ENCODE peak calls at places on chromosomes 11 and 22, in seven cellular contexts. I is frontal cortex, D is lung microvascular endothelial cell, Q is astrocyte of the hippocampus, O is uterus, J is islet precursor cell, Z is T follicular helper cell. A is an unnamed sample.

GRCh38 chr22:47123006-47123826 is 360.8 kb downstream of the TBC1D22A start:
- DNase-seq in I (no peak), D (no peak), Q (no peak), O (no peak), J (no peak), Z (no peak), A (no peak)

GRCh38 chr11:88435405-88435804 is 97.9 kb upstream of the CTSC start:
- DNase-seq in I (no peak), D (no peak), Q (no peak), O (no peak), J (no peak), Z (no peak), A (no peak)

GRCh38 chr11:29685361-29685760 is 331.5 kb downstream of the KCNA4 start:
- DNase-seq in I (no peak), D (no peak), Q (no peak), O (no peak), J (no peak), Z (no peak), A (no peak)

GRCh38 chr22:42346722-42347121 is 76.3 kb upstream of the TCF20 start:
- DNase-seq in I (no peak), D (no peak), Q (no peak), O (no peak), J (no peak), Z (no peak), A (no peak)

GRCh38 chr11:35035894-35036408 is 103.0 kb upstream of the CD44 start:
- DNase-seq in I (no peak), D (peak), Q (peak), O (no peak), J (no peak), Z (no peak), A (no peak)

GRCh38 chr11:111840143-111840542 is 31.2 kb downstream of the ALG9 start:
- DNase-seq in I (no peak), D (no peak), Q (peak), O (no peak), J (no peak), Z (no peak), A (no peak)

GRCh38 chr11:12800032-12800671 is 125.9 kb downstream of the TEAD1 start:
- DNase-seq in I (no peak), D (peak), Q (peak), O (no peak), J (peak), Z (no peak), A (no peak)

GRCh38 chr22:46090631-46091201 is 59.6 kb upstream of the PPARA start:
- DNase-seq in I (no peak), D (peak), Q (peak), O (peak), J (no peak), Z (no peak), A (peak)

GRCh38 chr11:72777755-72778278 is 16.0 kb downstream of the STARD10 start:
- DNase-seq in I (no peak), D (no peak), Q (no peak), O (no peak), J (peak), Z (no peak), A (no peak)

GRCh38 chr11:92941676-92942571 is 27.5 kb upstream of the MTNR1B start:
- DNase-seq in I (peak), D (peak), Q (peak), O (no peak), J (no peak), Z (no peak), A (peak)

GRCh38 chr22:44741929-44742328 is 10.4 kb upstream of the ARHGAP8 start:
- DNase-seq in I (no peak), D (no peak), Q (no peak), O (no peak), J (no peak), Z (no peak), A (no peak)

A was measured in dermis microvascular lymphatic vessel endothelial cell.